ENCODE peak calls at places on chromosomes 6 and 20, in four cellular contexts. V, U, G and D are unnamed samples.

GRCh38 chr6:7050099-7050498 is 57.7 kb upstream of the RREB1 start:
- DNase-seq in V (no peak), U (no peak), G (no peak), D (no peak)

GRCh38 chr6:168674595-168674994 is 233.6 kb downstream of the SMOC2 start:
- DNase-seq in V (no peak), U (no peak), G (no peak), D (no peak)

GRCh38 chr6:10314163-10314955 is 100.5 kb downstream of the TFAP2A start:
- DNase-seq in V (no peak), U (no peak), G (no peak), D (no peak)

GRCh38 chr20:63106108-63106764 is 99.5 kb upstream of the BHLHE23 start:
- DNase-seq in V (no peak), U (no peak), G (no peak), D (no peak)

GRCh38 chr6:112991912-112992311 is 644.8 kb downstream of the RFPL4B start:
- DNase-seq in V (no peak), U (no peak), G (no peak), D (no peak)

GRCh38 chr6:31956796-31957195 is 2.0 kb downstream of the NELFE start:
- DNase-seq in V (no peak), U (no peak), G (no peak), D (no peak)

GRCh38 chr6:3380344-3381232 is 76.3 kb downstream of the SLC22A23 start:
- DNase-seq in V (no peak), U (peak), G (no peak), D (no peak)

GRCh38 chr20:53692465-53693067 is 98.9 kb upstream of the ZNF217 start:
- DNase-seq in V (no peak), U (no peak), G (no peak), D (no peak)

GRCh38 chr6:113742342-113742741 is 114.8 kb upstream of the MARCKS start:
- DNase-seq in V (no peak), U (no peak), G (no peak), D (no peak)

GRCh38 chr6:81727876-81728517 is 24.5 kb downstream of the TENT5A start:
- DNase-seq in V (no peak), U (no peak), G (no peak), D (no peak)

GRCh38 chr20:40323411-40323810 is 365.6 kb downstream of the MAFB start:
- DNase-seq in V (no peak), U (no peak), G (no peak), D (no peak)

GRCh38 chr6:109073344-109074235 is 21.1 kb downstream of the SESN1 start:
- DNase-seq in V (no peak), U (peak), G (peak), D (peak)

GRCh38 chr6:121596441-121596840 is 161.0 kb downstream of the GJA1 start:
- DNase-seq in V (no peak), U (no peak), G (no peak), D (no peak)

GRCh38 chr20:1895674-1896496 is 678 bp downstream of the SIRPA start:
- DNase-seq in V (peak), U (peak), G (no peak), D (no peak)

GRCh38 chr6:27517928-27518787 is 45.3 kb upstream of the ZNF184 start:
- DNase-seq in V (no peak), U (no peak), G (no peak), D (no peak)

GRCh38 chr20:20273281-20273680 is 94.6 kb upstream of the INSM1 start:
- DNase-seq in V (no peak), U (no peak), G (no peak), D (no peak)

DNA sequence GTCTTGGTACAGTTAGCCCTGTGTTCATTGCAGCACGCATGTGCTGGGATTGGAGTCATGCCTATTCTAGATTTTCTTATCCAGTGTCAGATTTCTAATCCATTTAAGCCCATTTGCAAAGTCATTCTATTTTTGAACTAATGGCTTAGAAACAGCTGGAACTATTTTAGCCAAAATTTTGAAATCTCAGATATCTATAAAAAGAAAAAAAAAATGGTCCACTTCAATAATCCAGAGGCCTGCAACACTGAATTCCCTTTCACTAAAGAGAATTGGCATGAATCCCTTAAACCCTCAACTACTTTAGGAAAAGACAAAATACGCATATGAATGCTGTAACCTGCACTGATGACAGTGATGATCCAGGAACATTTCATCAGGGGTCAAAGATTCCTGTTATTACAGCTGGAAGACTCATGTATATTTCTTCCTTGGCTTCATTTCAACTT is 1.5 kb downstream of the COL21A1 start:
- DNase-seq in V (no peak), U (no peak), G (peak), D (no peak)
- H3K4me3 ChIP-seq in V (no peak), U (peak), G (peak), D (no peak)

GRCh38 chr20:58571341-58571941 is 56.2 kb upstream of the APCDD1L start:
- DNase-seq in V (no peak), U (no peak), G (no peak), D (no peak)
- H3K4me3 ChIP-seq in V (no peak), U (no peak), G (no peak), D (no peak)

GRCh38 chr6:28598757-28599686 is 73.3 kb downstream of the GPX5 start:
- DNase-seq in V (no peak), U (no peak), G (no peak), D (no peak)

GRCh38 chr6:28600188-28600587 is 74.5 kb downstream of the GPX5 start:
- DNase-seq in V (no peak), U (no peak), G (no peak), D (no peak)

GRCh38 chr6:28603920-28604319 is 78.2 kb downstream of the GPX5 start:
- DNase-seq in V (no peak), U (no peak), G (no peak), D (no peak)

GRCh38 chr6:28597217-28597835 is 71.6 kb downstream of the GPX5 start:
- DNase-seq in V (no peak), U (peak), G (peak), D (no peak)

DNA sequence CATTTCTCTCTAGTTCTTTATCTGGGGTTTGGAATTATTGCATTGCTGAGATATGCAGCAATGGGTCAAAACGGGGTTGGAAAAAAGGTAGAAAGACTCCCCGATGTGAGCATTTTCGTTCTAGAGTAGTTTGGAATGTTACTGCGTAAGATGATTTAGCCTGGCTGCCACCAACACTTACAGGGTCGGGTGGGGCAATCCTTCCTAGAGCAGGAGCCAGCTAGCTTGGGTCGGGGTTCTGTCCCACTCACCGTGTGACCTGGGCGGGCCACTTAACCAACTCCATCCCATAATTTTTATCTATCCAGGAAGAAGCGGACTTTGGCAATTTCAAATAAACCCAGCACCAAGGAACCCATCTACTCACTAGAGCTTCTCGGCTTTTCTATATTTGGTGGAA is 72.2 kb downstream of the GPX5 start:
- DNase-seq in V (no peak), U (peak), G (no peak), D (no peak)
- H3K4me3 ChIP-seq in V (no peak), U (peak), G (peak), D (no peak)

GRCh38 chr20:46302119-46302518 is 6.2 kb downstream of the CDH22 start:
- DNase-seq in V (no peak), U (no peak), G (no peak), D (no peak)

GRCh38 chr20:46300281-46300680 is 8.0 kb downstream of the CDH22 start:
- DNase-seq in V (no peak), U (no peak), G (no peak), D (no peak)

GRCh38 chr20:46296526-46297250 is 11.6 kb downstream of the CDH22 start:
- DNase-seq in V (no peak), U (no peak), G (no peak), D (no peak)

GRCh38 chr20:46299078-46299477 is 9.2 kb downstream of the CDH22 start:
- DNase-seq in V (no peak), U (no peak), G (no peak), D (no peak)

GRCh38 chr20:46298374-46298773 is 9.9 kb downstream of the CDH22 start:
- DNase-seq in V (no peak), U (no peak), G (no peak), D (no peak)
- H3K4me3 ChIP-seq in V (no peak), U (no peak), G (no peak), D (no peak)

DNA sequence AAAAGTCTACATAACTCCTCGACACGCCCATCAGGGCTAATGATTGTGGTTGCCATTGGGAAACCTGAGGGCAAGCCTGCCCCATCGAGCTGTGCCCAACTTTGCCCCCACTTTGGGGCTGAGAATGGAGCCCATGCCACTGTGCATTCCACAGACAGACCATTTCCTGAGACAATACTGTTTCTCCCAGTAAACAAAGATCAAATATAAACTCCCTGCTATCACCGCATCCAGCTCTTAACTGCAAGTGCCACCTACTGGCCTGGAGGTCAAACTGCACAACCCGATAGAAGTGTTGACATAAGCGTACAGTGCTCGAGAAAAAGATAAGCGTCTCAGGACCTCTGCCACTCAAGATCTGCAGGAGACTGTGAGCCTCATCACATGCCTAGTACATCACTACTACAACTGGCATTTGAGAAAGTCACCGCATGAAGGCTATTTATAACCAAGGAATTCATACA is 4.7 kb upstream of the DEFB126 start:
- DNase-seq in V (no peak), U (no peak), G (no peak), D (no peak)
- H3K4me3 ChIP-seq in V (no peak), U (no peak), G (no peak), D (no peak)

GRCh38 chr6:100160913-100161312 is 166.9 kb upstream of the MCHR2 start:
- DNase-seq in V (no peak), U (no peak), G (no peak), D (no peak)
- H3K4me3 ChIP-seq in V (no peak), U (no peak), G (no peak), D (no peak)

DNA sequence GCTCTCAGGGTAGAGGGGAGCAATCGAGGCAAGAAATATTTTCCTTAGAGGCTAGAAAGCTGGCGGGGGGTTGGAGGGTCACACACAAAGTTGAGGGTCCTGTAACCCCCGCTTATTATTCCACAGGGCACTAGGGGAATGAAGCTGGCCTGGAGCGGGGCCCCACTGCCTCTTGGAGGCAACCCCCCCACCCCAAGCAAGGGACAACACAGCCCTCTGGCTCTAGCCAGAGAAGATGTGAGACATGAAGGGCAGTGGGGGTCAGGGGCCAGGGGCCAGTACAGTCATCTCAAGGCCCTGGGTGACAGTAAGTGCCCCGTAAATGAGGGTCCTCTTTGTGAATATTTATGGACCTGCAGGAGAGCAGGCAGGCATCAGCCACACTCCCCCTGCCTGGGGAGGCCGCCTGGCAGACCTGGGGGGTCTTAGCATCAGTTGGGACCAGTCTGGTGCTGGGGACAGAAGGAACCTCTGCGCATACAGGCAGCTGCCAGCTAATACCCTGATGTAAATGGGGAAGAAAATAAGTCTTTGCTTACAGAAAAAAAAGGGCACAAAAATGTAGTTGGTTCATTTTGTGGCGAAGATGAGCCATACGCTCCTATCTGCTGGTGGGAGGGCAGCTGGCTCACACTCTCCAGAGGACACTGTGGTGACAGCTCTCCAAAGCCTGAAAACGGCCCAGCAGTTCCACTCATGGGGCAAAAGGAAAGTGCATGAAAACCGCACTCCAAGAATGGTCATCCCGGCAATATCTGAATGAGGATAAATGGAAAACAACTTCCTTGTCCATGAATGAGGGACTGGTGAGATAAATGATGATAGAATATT is 21.9 kb downstream of the SPATA2 start:
- DNase-seq in V (no peak), U (no peak), G (no peak), D (no peak)
- H3K4me3 ChIP-seq in V (no peak), U (no peak), G (no peak), D (peak)

GRCh38 chr6:129789974-129790373 is 71.1 kb downstream of the TMEM244 start:
- DNase-seq in V (no peak), U (no peak), G (no peak), D (no peak)
- H3K4me3 ChIP-seq in V (no peak), U (no peak), G (no peak), D (no peak)